ENCODE peak calls at places on chromosomes 11 and 22, in eight cellular contexts. One of them, this sample, is unnamed.

GRCh38 chr11:118618115-118618990 is 10.9 kb downstream of the PHLDB1 start:
- DNase-seq in activated CD4-positive, alpha-beta T cell treated with anti-CD3 and anti-CD28 coated beads, Interleukin-2, amount 10 ng/mL, durations not matched to agents 7 days and 5 days: no peak
- DNase-seq in hypothalamus: peak
- DNase-seq in brain pericyte: no peak
- DNase-seq in astrocyte: peak
- DNase-seq in RPMI8226: no peak
- DNase-seq in IMR-90: peak
- DNase-seq in AG04450: peak
- DNase-seq in this sample: peak

GRCh38 chr11:118691926-118692830 is 12.7 kb upstream of the TREH start:
- DNase-seq in activated CD4-positive, alpha-beta T cell treated with anti-CD3 and anti-CD28 coated beads, Interleukin-2, amount 10 ng/mL, durations not matched to agents 7 days and 5 days: peak
- DNase-seq in hypothalamus: peak
- DNase-seq in brain pericyte: no peak
- DNase-seq in astrocyte: peak
- DNase-seq in RPMI8226: peak
- DNase-seq in IMR-90: peak
- DNase-seq in AG04450: no peak
- DNase-seq in this sample: no peak

GRCh38 chr22:35910013-35910860 is 118.4 kb downstream of the RBFOX2 start:
- DNase-seq in activated CD4-positive, alpha-beta T cell treated with anti-CD3 and anti-CD28 coated beads, Interleukin-2, amount 10 ng/mL, durations not matched to agents 7 days and 5 days: no peak
- DNase-seq in hypothalamus: no peak
- DNase-seq in brain pericyte: no peak
- DNase-seq in astrocyte: peak
- DNase-seq in RPMI8226: no peak
- DNase-seq in IMR-90: no peak
- DNase-seq in AG04450: no peak
- DNase-seq in this sample: no peak

GRCh38 chr22:39469681-39470461 is 13.1 kb downstream of the MGAT3 start:
- DNase-seq in activated CD4-positive, alpha-beta T cell treated with anti-CD3 and anti-CD28 coated beads, Interleukin-2, amount 10 ng/mL, durations not matched to agents 7 days and 5 days: no peak
- DNase-seq in hypothalamus: peak
- DNase-seq in brain pericyte: no peak
- DNase-seq in astrocyte: no peak
- DNase-seq in RPMI8226: no peak
- DNase-seq in IMR-90: no peak
- DNase-seq in AG04450: no peak
- DNase-seq in this sample: peak

GRCh38 chr22:20131593-20131855 is at the start of gene ZDHHC8:
- DNase-seq in activated CD4-positive, alpha-beta T cell treated with anti-CD3 and anti-CD28 coated beads, Interleukin-2, amount 10 ng/mL, durations not matched to agents 7 days and 5 days: peak
- DNase-seq in hypothalamus: no peak
- DNase-seq in brain pericyte: no peak
- DNase-seq in astrocyte: no peak
- DNase-seq in RPMI8226: no peak
- DNase-seq in IMR-90: no peak
- DNase-seq in AG04450: no peak
- DNase-seq in this sample: peak

GRCh38 chr22:35838849-35839646 is 121.4 kb downstream of the APOL5 start:
- DNase-seq in activated CD4-positive, alpha-beta T cell treated with anti-CD3 and anti-CD28 coated beads, Interleukin-2, amount 10 ng/mL, durations not matched to agents 7 days and 5 days: no peak
- DNase-seq in hypothalamus: peak
- DNase-seq in brain pericyte: no peak
- DNase-seq in astrocyte: peak
- DNase-seq in RPMI8226: peak
- DNase-seq in IMR-90: peak
- DNase-seq in AG04450: peak
- DNase-seq in this sample: peak

GRCh38 chr11:64568584-64569140 is 22.4 kb upstream of the SLC22A12 start:
- DNase-seq in activated CD4-positive, alpha-beta T cell treated with anti-CD3 and anti-CD28 coated beads, Interleukin-2, amount 10 ng/mL, durations not matched to agents 7 days and 5 days: no peak
- DNase-seq in hypothalamus: no peak
- DNase-seq in brain pericyte: no peak
- DNase-seq in astrocyte: no peak
- DNase-seq in RPMI8226: no peak
- DNase-seq in IMR-90: no peak
- DNase-seq in AG04450: no peak
- DNase-seq in this sample: no peak

GRCh38 chr11:110295086-110295485 is 1.3 kb downstream of the RDX start:
- DNase-seq in activated CD4-positive, alpha-beta T cell treated with anti-CD3 and anti-CD28 coated beads, Interleukin-2, amount 10 ng/mL, durations not matched to agents 7 days and 5 days: no peak
- DNase-seq in hypothalamus: no peak
- DNase-seq in brain pericyte: no peak
- DNase-seq in astrocyte: no peak
- DNase-seq in RPMI8226: no peak
- DNase-seq in IMR-90: no peak
- DNase-seq in AG04450: no peak
- DNase-seq in this sample: no peak

GRCh38 chr11:5291207-5291838 is 10.4 kb downstream of the OR51B4 start:
- DNase-seq in activated CD4-positive, alpha-beta T cell treated with anti-CD3 and anti-CD28 coated beads, Interleukin-2, amount 10 ng/mL, durations not matched to agents 7 days and 5 days: no peak
- DNase-seq in hypothalamus: no peak
- DNase-seq in brain pericyte: no peak
- DNase-seq in astrocyte: no peak
- DNase-seq in RPMI8226: peak
- DNase-seq in IMR-90: peak
- DNase-seq in AG04450: no peak
- DNase-seq in this sample: peak

GRCh38 chr22:23196165-23196564 is 15.9 kb downstream of the BCR start:
- DNase-seq in activated CD4-positive, alpha-beta T cell treated with anti-CD3 and anti-CD28 coated beads, Interleukin-2, amount 10 ng/mL, durations not matched to agents 7 days and 5 days: no peak
- DNase-seq in hypothalamus: no peak
- DNase-seq in brain pericyte: no peak
- DNase-seq in astrocyte: no peak
- DNase-seq in RPMI8226: no peak
- DNase-seq in IMR-90: no peak
- DNase-seq in AG04450: no peak
- DNase-seq in this sample: no peak

GRCh38 chr22:42716221-42716620 is 4.4 kb downstream of the A4GALT start:
- DNase-seq in activated CD4-positive, alpha-beta T cell treated with anti-CD3 and anti-CD28 coated beads, Interleukin-2, amount 10 ng/mL, durations not matched to agents 7 days and 5 days: no peak
- DNase-seq in hypothalamus: no peak
- DNase-seq in brain pericyte: no peak
- DNase-seq in astrocyte: peak
- DNase-seq in RPMI8226: no peak
- DNase-seq in IMR-90: no peak
- DNase-seq in AG04450: no peak
- DNase-seq in this sample: no peak

GRCh38 chr22:38270091-38270972 is 2.5 kb downstream of the TMEM184B start:
- DNase-seq in activated CD4-positive, alpha-beta T cell treated with anti-CD3 and anti-CD28 coated beads, Interleukin-2, amount 10 ng/mL, durations not matched to agents 7 days and 5 days: no peak
- DNase-seq in hypothalamus: no peak
- DNase-seq in brain pericyte: no peak
- DNase-seq in astrocyte: no peak
- DNase-seq in RPMI8226: no peak
- DNase-seq in IMR-90: peak
- DNase-seq in AG04450: no peak
- DNase-seq in this sample: no peak

GRCh38 chr22:44444341-44445306 is 53.4 kb downstream of the RTL6 start:
- DNase-seq in activated CD4-positive, alpha-beta T cell treated with anti-CD3 and anti-CD28 coated beads, Interleukin-2, amount 10 ng/mL, durations not matched to agents 7 days and 5 days: no peak
- DNase-seq in hypothalamus: no peak
- DNase-seq in brain pericyte: no peak
- DNase-seq in astrocyte: no peak
- DNase-seq in RPMI8226: no peak
- DNase-seq in IMR-90: no peak
- DNase-seq in AG04450: no peak
- DNase-seq in this sample: peak

GRCh38 chr22:25622011-25622410 is 57.5 kb downstream of the GRK3 start:
- DNase-seq in activated CD4-positive, alpha-beta T cell treated with anti-CD3 and anti-CD28 coated beads, Interleukin-2, amount 10 ng/mL, durations not matched to agents 7 days and 5 days: no peak
- DNase-seq in hypothalamus: no peak
- DNase-seq in brain pericyte: no peak
- DNase-seq in astrocyte: peak
- DNase-seq in RPMI8226: no peak
- DNase-seq in IMR-90: peak
- DNase-seq in AG04450: no peak
- DNase-seq in this sample: peak

GRCh38 chr22:29938285-29938693 is 55.3 kb downstream of the MTMR3 start:
- DNase-seq in activated CD4-positive, alpha-beta T cell treated with anti-CD3 and anti-CD28 coated beads, Interleukin-2, amount 10 ng/mL, durations not matched to agents 7 days and 5 days: no peak
- DNase-seq in hypothalamus: no peak
- DNase-seq in brain pericyte: no peak
- DNase-seq in astrocyte: peak
- DNase-seq in RPMI8226: no peak
- DNase-seq in IMR-90: peak
- DNase-seq in AG04450: no peak
- DNase-seq in this sample: no peak